ENCODE peak calls at places on chromosomes 7 and 10, in five cellular contexts. Q is psoas muscle; W is pancreas; O is naive thymus-derived CD4-positive, alpha-beta T cell; P is GM12878. S is an unnamed sample.
A peak's percentile ranks its signal among the peaks of the same experiment; 100 is the strongest.

GRCh38 chr10:102612964-102613275 is 31.4 kb upstream of the TRIM8 start:
- DNase-seq in Q (no peak), W (no peak), O (peak; percentile 79), P (no peak), S (no peak)

GRCh38 chr7:125423444-125424155 is 494.0 kb upstream of the POT1 start:
- DNase-seq in Q (no peak), W (no peak), O (no peak), P (no peak), S (peak; percentile 18)

GRCh38 chr7:117777335-117778150 is 95.7 kb downstream of the CTTNBP2 start:
- DNase-seq in Q (no peak), W (no peak), O (no peak), P (no peak), S (peak; percentile 42)

GRCh38 chr7:95951531-95951930 is 179.2 kb downstream of the DYNC1I1 start:
- DNase-seq in Q (no peak), W (no peak), O (no peak), P (no peak), S (no peak)

GRCh38 chr10:65394898-65395297 is 1530.9 kb upstream of the LRRTM3 start:
- DNase-seq in Q (no peak), W (no peak), O (no peak), P (no peak), S (peak; percentile 38)

GRCh38 chr7:128852537-128853254 is 10.0 kb upstream of the ATP6V1F start:
- DNase-seq in Q (no peak), W (no peak), O (no peak), P (no peak), S (no peak)

GRCh38 chr7:116392806-116393205 is 106.7 kb upstream of the CAV2 start:
- DNase-seq in Q (no peak), W (no peak), O (no peak), P (no peak), S (no peak)

GRCh38 chr10:74034301-74034700 is 36.4 kb downstream of the VCL start:
- DNase-seq in Q (no peak), W (no peak), O (no peak), P (no peak), S (no peak)

GRCh38 chr7:3461923-3462322 is 160.9 kb downstream of the SDK1 start:
- DNase-seq in Q (no peak), W (no peak), O (peak; percentile 86), P (no peak), S (no peak)

GRCh38 chr10:1045415-1045814 is 3.5 kb downstream of the IDI1 start:
- DNase-seq in Q (no peak), W (no peak), O (no peak), P (no peak), S (no peak)

GRCh38 chr10:110901954-110902819 is 16.8 kb downstream of the BBIP1 start:
- DNase-seq in Q (no peak), W (peak; percentile 58), O (no peak), P (no peak), S (peak; percentile 31)

GRCh38 chr7:116138202-116138801 is 72.0 kb upstream of the TES start:
- DNase-seq in Q (no peak), W (no peak), O (no peak), P (no peak), S (peak; percentile 21)

GRCh38 chr10:56583316-56583715 is 222.3 kb upstream of the ZWINT start:
- DNase-seq in Q (no peak), W (no peak), O (no peak), P (no peak), S (no peak)

GRCh38 chr10:102186128-102186527 is 33.9 kb downstream of the NOLC1 start:
- DNase-seq in Q (no peak), W (no peak), O (no peak), P (no peak), S (no peak)

GRCh38 chr7:93133020-93133419 is 15.2 kb downstream of the SAMD9L start:
- DNase-seq in Q (no peak), W (no peak), O (no peak), P (no peak), S (no peak)

GRCh38 chr7:26202019-26202985 is 757 bp downstream of the CBX3 start:
- DNase-seq in Q (peak; percentile 82), W (no peak), O (peak; percentile 61), P (no peak), S (no peak)

GRCh38 chr10:109866168-109866994 is 56.9 kb downstream of the XPNPEP1 start:
- DNase-seq in Q (no peak), W (no peak), O (no peak), P (no peak), S (no peak)

GRCh38 chr7:36668080-36668479 is 56.2 kb downstream of the AOAH start:
- DNase-seq in Q (no peak), W (no peak), O (no peak), P (no peak), S (no peak)

GRCh38 chr7:18558910-18559309 is 63.4 kb downstream of the HDAC9 start:
- DNase-seq in Q (no peak), W (no peak), O (no peak), P (no peak), S (no peak)

GRCh38 chr10:74825371-74826141 is 844 bp upstream of the KAT6B start:
- DNase-seq in Q (no peak), W (no peak), O (peak; percentile 61), P (no peak), S (no peak)

GRCh38 chr7:31053986-31054385 is 1.9 kb downstream of the ADCYAP1R1 start:
- DNase-seq in Q (no peak), W (no peak), O (no peak), P (no peak), S (no peak)

GRCh38 chr7:31052841-31053601 is 913 bp downstream of the ADCYAP1R1 start:
- DNase-seq in Q (no peak), W (no peak), O (no peak), P (no peak), S (no peak)

GRCh38 chr7:31052504-31052840 is 364 bp downstream of the ADCYAP1R1 start:
- DNase-seq in Q (no peak), W (no peak), O (no peak), P (no peak), S (no peak)

GRCh38 chr7:31049001-31049765 is 2.9 kb upstream of the ADCYAP1R1 start:
- DNase-seq in Q (no peak), W (no peak), O (no peak), P (no peak), S (no peak)

GRCh38 chr7:31051598-31052503 is at the start of gene ADCYAP1R1:
- DNase-seq in Q (peak; percentile 68), W (no peak), O (no peak), P (no peak), S (no peak)
- H3K27me3 ChIP-seq in Q (peaks cover 16% of the 10 kb centered on the region), W (no peaks in the 10 kb centered on the region), O (no peaks in the 10 kb centered on the region), P (no peaks in the 10 kb centered on the region), S (peaks cover 40% of the 10 kb centered on the region)

DNA sequence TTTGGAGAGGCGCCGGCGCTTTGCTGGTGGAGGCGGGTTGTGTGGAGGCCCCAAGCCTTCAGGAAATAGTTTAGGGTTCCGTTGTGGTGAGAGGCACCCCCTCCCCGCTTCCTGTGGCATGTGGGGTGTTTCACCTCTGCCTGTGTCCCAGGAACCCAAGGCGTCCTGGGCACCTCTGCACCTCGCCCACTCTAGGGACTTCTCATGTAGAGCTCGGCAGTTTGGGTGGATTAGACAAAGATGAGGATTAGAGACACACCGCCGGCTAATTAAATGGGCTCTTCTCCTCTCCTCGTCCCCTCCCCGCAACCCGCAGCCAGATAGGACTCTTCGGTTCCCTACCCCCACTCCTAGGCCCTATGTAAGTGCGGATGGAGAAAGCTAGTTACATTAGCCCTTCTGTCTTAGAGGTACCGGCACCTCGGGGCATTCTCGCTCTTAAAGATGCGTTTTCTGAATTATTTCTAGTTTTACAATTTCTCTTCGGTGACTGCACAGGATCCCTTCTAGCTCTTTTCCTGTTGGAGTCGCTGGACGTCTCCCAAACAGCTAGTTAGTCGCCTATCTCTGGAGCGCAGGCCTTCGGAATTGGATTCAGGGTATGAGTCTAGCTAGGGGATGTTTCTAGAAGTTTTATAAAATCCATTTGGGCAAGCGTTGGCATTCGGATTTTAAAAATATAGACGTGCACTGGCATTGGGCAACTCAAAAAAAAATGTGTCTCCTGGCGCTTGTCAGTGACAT is 7.8 kb downstream of the PTF1A start:
- DNase-seq in Q (no peak), W (no peak), O (no peak), P (no peak), S (no peak)
- H3K27me3 ChIP-seq in Q (peaks cover 15% of the 10 kb centered on the region), W (no peaks in the 10 kb centered on the region), O (peaks cover 11% of the 10 kb centered on the region), P (peaks cover 4% of the 10 kb centered on the region), S (peaks cover 78% of the 10 kb centered on the region)

GRCh38 chr10:89431977-89432376 is 17.6 kb downstream of the IFIT5 start:
- DNase-seq in Q (no peak), W (no peak), O (no peak), P (no peak), S (peak; percentile 84)
- H3K27me3 ChIP-seq in Q (no peaks in the 10 kb centered on the region), W (no peaks in the 10 kb centered on the region), O (no peaks in the 10 kb centered on the region), P (no peaks in the 10 kb centered on the region), S (no peaks in the 10 kb centered on the region)

DNA sequence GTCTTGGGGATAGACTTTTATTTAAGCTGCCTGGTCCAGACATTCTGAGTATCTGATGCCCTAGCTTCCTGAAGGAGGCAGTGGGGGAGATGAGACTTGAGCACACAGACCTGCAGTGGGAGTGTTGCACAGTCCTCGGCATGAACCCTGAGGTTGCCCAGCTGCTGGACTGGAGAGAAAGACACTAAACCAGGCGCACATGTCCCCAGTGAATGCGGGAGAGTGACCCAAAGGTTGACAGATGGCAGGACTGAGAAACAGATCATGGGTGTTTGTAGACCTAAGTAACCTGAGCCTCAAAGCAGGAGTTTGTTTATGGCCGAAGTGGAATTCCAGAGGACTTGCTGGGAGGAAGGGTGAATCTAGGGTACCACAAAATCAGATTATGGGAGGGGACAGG is 15.7 kb upstream of the MSRB2 start:
- DNase-seq in Q (no peak), W (no peak), O (no peak), P (no peak), S (no peak)
- H3K27me3 ChIP-seq in Q (no peaks in the 10 kb centered on the region), W (no peaks in the 10 kb centered on the region), O (no peaks in the 10 kb centered on the region), P (no peaks in the 10 kb centered on the region), S (peaks cover 6% of the 10 kb centered on the region)

GRCh38 chr10:29883231-29883630 is 176.2 kb downstream of the JCAD start:
- DNase-seq in Q (no peak), W (no peak), O (no peak), P (no peak), S (no peak)
- H3K27me3 ChIP-seq in Q (no peaks in the 10 kb centered on the region), W (no peaks in the 10 kb centered on the region), O (no peaks in the 10 kb centered on the region), P (peaks cover 3% of the 10 kb centered on the region), S (no peaks in the 10 kb centered on the region)

GRCh38 chr7:50400114-50400513 is 50.0 kb downstream of the FIGNL1 start:
- DNase-seq in Q (no peak), W (no peak), O (no peak), P (no peak), S (no peak)
- H3K27me3 ChIP-seq in Q (peaks cover 5% of the 10 kb centered on the region), W (no peaks in the 10 kb centered on the region), O (no peaks in the 10 kb centered on the region), P (no peaks in the 10 kb centered on the region), S (peaks cover 17% of the 10 kb centered on the region)

GRCh38 chr10:123149568-123150228 is 1.8 kb downstream of the HMX2 start:
- DNase-seq in Q (peak; percentile 55), W (no peak), O (peak; percentile 46), P (no peak), S (no peak)
- H3K27me3 ChIP-seq in Q (peaks cover 59% of the 10 kb centered on the region), W (peaks cover 48% of the 10 kb centered on the region), O (peaks cover 31% of the 10 kb centered on the region), P (peaks cover 24% of the 10 kb centered on the region), S (peaks cover 79% of the 10 kb centered on the region)

GRCh38 chr10:131703527-131703926 is 197.3 kb upstream of the PPP2R2D start:
- DNase-seq in Q (no peak), W (no peak), O (no peak), P (no peak), S (no peak)
- H3K27me3 ChIP-seq in Q (peaks cover 6% of the 10 kb centered on the region), W (no peaks in the 10 kb centered on the region), O (no peaks in the 10 kb centered on the region), P (no peaks in the 10 kb centered on the region), S (no peaks in the 10 kb centered on the region)